ENCODE peak calls at places on chromosomes 12 and 14, in eight cellular contexts. A is GM12878, G is HepG2, Q is mesenchymal stem cell, J is MM.1S, D is IMR-90, Z is neural progenitor cell, E is adipocyte. N is an unnamed sample.

GRCh38 chr12:7948585-7949264 is 12.7 kb upstream of the SLC2A3 start:
- DNase-seq in A (no peak), G (no peak), J (no peak), E (no peak), Q (no peak), Z (no peak), D (no peak), N (no peak)

GRCh38 chr12:122991623-122992275 is 11.3 kb downstream of the ARL6IP4 start:
- DNase-seq in A (no peak), G (no peak), Q (no peak), D (no peak), Z (no peak), E (no peak), J (no peak), N (no peak)

GRCh38 chr12:26318661-26319068 is 123.3 kb downstream of the SSPN start:
- DNase-seq in D (peak), Z (no peak), J (no peak), A (no peak), G (peak), E (peak), Q (peak), N (peak)

GRCh38 chr12:105936496-105936895 is 202.3 kb downstream of the NUAK1 start:
- DNase-seq in A (no peak), G (no peak), J (no peak), Z (no peak), Q (no peak), E (no peak), D (no peak), N (no peak)

GRCh38 chr12:92673756-92674155 is 29.0 kb upstream of the PLEKHG7 start:
- DNase-seq in G (no peak), Z (no peak), Q (no peak), J (no peak), A (peak), E (no peak), D (no peak), N (no peak)

GRCh38 chr12:1117970-1118563 is 127.0 kb downstream of the ERC1 start:
- DNase-seq in Z (peak), Q (peak), J (peak), A (no peak), D (peak), E (peak), G (peak), N (peak)

GRCh38 chr12:51721281-51721940 is 127.1 kb downstream of the FIGNL2 start:
- DNase-seq in Z (peak), D (peak), J (no peak), E (no peak), A (no peak), Q (peak), G (no peak), N (no peak)

GRCh38 chr12:6046511-6047180 is 77.8 kb downstream of the VWF start:
- DNase-seq in J (no peak), Q (no peak), E (no peak), D (no peak), G (no peak), Z (no peak), A (no peak), N (no peak)

GRCh38 chr14:24978862-24979724 is 70.9 kb downstream of the STXBP6 start:
- DNase-seq in A (peak), E (no peak), D (peak), G (peak), Z (no peak), J (peak), Q (no peak), N (no peak)

DNA sequence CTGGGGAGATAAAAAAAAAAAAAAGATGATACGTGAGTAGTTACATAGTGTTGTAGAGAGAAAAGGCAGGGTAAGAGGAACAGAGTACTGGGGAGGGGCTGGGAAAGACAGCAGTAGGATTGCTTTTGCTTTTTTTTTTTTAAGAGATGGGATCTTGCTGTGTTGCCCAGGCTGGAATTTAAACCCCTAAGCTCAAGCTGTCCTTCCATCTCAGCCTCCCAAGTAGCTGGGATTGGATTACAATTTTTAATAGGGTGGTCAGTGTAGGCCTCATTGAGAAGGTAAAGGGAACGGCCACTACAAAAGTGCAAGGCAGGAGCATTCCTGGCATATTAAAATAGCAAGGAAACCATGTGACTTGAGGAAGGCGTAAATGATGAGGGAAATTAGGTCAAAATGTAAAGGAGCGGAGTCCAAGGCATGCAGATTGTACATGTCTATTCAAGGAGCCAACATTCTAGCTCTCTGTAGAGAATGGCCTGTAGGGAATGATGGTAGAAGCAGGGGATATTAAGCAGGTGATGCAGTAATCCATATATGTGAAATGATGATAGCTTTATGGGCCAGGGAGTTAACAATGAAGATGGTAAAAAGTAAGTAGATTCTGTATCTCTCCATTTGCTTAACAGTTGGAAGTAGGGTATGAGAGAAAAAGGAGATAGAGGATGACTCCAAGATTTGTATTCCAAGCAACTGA is 33.2 kb downstream of the ARHGAP5 start:
- DNase-seq in J (no peak), G (no peak), Q (no peak), A (no peak), E (no peak), Z (no peak), D (no peak), N (peak)
- H3K9ac ChIP-seq in J (no peak), G (no peak), Q (no peak), A (no peak), E (no peak), Z (no peak), D (no peak), N (no peak)

DNA sequence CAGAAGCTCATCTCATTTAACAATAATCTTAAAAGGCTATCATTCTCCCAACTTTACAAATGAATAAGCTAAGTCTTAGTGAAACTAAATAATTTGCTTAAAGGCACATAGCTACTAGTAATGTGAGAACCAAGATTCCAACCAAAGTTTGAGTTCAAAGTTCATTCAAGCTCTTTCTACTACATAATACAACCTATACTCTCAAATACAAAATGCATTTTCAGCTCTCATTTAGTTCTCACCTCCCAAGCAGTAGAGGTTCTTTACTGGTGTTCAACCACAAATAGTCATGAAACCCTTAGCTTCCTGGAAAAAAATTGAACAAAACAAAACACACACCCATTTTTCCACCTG is 43.5 kb downstream of the DDHD1 start:
- DNase-seq in D (no peak), A (peak), G (peak), Z (no peak), Q (no peak), J (no peak), E (no peak), N (no peak)
- H3K9ac ChIP-seq in D (no peak), A (peak), G (no peak), Z (no peak), Q (no peak), J (peak), E (no peak), N (no peak)

GRCh38 chr14:91065266-91065665 is 4.8 kb upstream of the RPS6KA5 start:
- DNase-seq in D (no peak), A (no peak), Z (no peak), J (no peak), G (no peak), E (no peak), Q (no peak), N (no peak)

GRCh38 chr14:91061309-91061887 is 957 bp upstream of the RPS6KA5 start:
- DNase-seq in Z (no peak), G (no peak), D (no peak), J (no peak), Q (no peak), E (no peak), A (no peak), N (no peak)

GRCh38 chr14:91063119-91063518 is 2.7 kb upstream of the RPS6KA5 start:
- DNase-seq in G (peak), E (no peak), A (peak), Q (no peak), J (peak), D (no peak), Z (no peak), N (no peak)

GRCh38 chr14:91060472-91061308 is at the start of gene RPS6KA5:
- DNase-seq in Z (peak), Q (peak), D (peak), J (peak), E (peak), G (peak), A (peak), N (peak)

GRCh38 chr14:91062600-91062999 is 2.2 kb upstream of the RPS6KA5 start:
- DNase-seq in A (no peak), D (no peak), Q (no peak), G (no peak), E (no peak), Z (no peak), J (no peak), N (no peak)
- H3K9ac ChIP-seq in A (no peak), D (no peak), Q (no peak), G (no peak), E (no peak), Z (no peak), J (no peak), N (no peak)

GRCh38 chr12:104720346-104721064 is 237.6 kb downstream of the SLC41A2 start:
- DNase-seq in Z (no peak), Q (peak), G (no peak), E (no peak), J (peak), A (no peak), D (peak), N (no peak)

GRCh38 chr12:104718581-104718980 is 239.5 kb downstream of the SLC41A2 start:
- DNase-seq in D (peak), J (no peak), Q (no peak), G (no peak), E (peak), Z (no peak), A (no peak), N (no peak)

GRCh38 chr12:104721944-104722343 is 236.1 kb downstream of the SLC41A2 start:
- DNase-seq in A (no peak), G (no peak), E (no peak), Z (peak), D (no peak), Q (no peak), J (no peak), N (no peak)

GRCh38 chr12:104721065-104721458 is 237.0 kb downstream of the SLC41A2 start:
- DNase-seq in J (no peak), G (no peak), D (no peak), E (no peak), Q (no peak), Z (peak), A (no peak), N (no peak)

GRCh38 chr12:104719700-104720345 is 238.3 kb downstream of the SLC41A2 start:
- DNase-seq in Q (no peak), Z (no peak), D (no peak), E (no peak), A (no peak), J (no peak), G (no peak), N (no peak)
- H3K9ac ChIP-seq in Q (no peak), Z (no peak), D (no peak), E (no peak), A (peak), J (peak), G (no peak), N (no peak)

DNA sequence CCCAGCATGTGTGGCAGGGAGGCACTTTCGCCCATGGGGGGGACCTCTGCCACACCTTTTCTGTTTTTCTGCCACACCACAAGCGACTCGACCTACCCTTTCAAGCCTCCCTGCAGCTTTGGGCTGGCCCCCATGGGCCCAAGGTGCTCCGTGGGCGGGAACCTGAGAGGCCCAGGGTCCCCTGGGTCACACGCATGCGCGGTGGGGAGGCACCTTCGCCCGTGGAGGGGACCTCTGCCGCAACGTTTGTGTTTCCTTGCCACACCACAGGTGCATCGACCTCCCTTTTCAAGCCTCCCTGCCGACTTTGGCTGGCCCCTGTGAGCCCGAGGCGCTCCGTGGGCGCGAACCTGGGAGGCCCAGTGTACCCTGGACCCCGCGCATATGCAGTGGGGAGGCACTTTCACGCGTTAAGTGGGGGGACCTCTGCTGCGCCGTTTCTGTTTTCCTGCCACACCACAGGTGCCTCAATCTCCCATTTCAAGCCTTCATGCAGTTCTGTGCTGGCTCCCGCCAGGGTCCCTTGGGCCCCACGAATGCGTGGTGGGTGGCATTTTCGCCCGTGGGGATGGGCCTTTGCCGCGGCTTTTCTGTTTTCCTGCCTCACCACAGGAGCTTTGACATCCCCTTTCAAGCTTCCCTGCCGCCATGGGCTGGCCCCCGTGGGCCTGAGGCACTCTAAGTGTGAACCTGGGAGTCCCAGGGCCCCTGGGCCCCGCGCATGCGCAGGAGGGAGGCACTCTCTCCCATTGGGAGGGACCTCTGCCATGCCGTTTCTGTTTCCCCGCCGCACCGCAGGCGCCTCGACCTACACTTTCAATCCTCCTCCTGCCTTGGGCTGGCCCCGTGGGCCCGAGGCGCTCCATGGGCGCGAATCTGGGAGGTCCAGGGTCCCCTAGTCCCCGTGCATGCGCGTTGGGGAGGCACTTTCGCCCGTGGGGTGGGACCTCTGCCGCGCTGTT is 332.2 kb downstream of the ALG10 start:
- DNase-seq in Q (no peak), E (no peak), J (no peak), Z (no peak), A (no peak), D (no peak), G (no peak), N (peak)
- H3K9ac ChIP-seq in Q (no peak), E (no peak), J (no peak), Z (no peak), A (no peak), D (no peak), G (no peak), N (no peak)

DNA sequence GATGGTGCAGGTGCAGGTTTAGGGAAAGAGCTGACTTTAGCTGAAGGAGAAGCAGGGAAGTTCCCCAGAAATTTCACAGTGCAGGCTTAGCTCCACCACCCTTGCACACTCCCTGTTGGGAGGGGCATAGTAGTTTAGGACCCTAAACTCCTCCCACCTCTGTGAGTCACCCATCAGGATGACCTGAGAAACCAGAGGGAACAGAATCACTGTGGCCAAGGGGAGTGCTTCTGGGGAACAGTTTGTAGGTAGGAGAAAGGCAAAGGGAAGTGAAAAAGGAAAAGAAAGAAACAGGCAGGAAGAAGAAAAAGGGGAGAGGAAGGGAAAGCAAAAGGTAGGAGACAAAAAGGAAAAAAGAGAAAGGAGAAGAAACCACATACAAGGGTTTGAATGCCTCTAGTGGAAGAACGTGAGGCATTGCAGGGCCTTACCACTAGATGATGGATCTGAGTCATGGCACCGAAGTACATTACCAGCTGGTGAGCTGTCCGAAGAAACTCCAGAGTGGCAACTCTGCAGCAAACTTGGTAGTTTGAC is 404.2 kb downstream of the SLC6A15 start:
- DNase-seq in Q (peak), Z (peak), E (peak), A (no peak), D (peak), J (peak), G (peak), N (peak)
- H3K9ac ChIP-seq in Q (peak), Z (no peak), E (peak), A (no peak), D (no peak), J (no peak), G (no peak), N (no peak)